ENCODE peak calls at places on chromosomes 12 and 14, in four cellular contexts. One of them, this sample, is unnamed.

GRCh38 chr14:55430024-55430690 is 10.3 kb downstream of the TBPL2 start:
- DNase-seq in activated T-helper 1 cell treated with anti-CD3 and anti-CD28 coated beads, Interleukin-2, amount 50 U/mL, for 16 hours: no peak
- DNase-seq in NCI-H1417: peak
- DNase-seq in C1 segment of cervical spinal cord: no peak
- DNase-seq in this sample: peak

GRCh38 chr14:29243355-29243754 is 476.8 kb downstream of the FOXG1 start:
- DNase-seq in C1 segment of cervical spinal cord: no peak
- DNase-seq in NCI-H1417: no peak
- DNase-seq in activated T-helper 1 cell treated with anti-CD3 and anti-CD28 coated beads, Interleukin-2, amount 50 U/mL, for 16 hours: no peak
- DNase-seq in this sample: no peak

GRCh38 chr12:117904051-117904450 is 64.7 kb downstream of the KSR2 start:
- DNase-seq in NCI-H1417: no peak
- DNase-seq in C1 segment of cervical spinal cord: no peak
- DNase-seq in activated T-helper 1 cell treated with anti-CD3 and anti-CD28 coated beads, Interleukin-2, amount 50 U/mL, for 16 hours: no peak
- DNase-seq in this sample: no peak

GRCh38 chr14:65251213-65251612 is 148.9 kb upstream of the MAX start:
- DNase-seq in NCI-H1417: no peak
- DNase-seq in activated T-helper 1 cell treated with anti-CD3 and anti-CD28 coated beads, Interleukin-2, amount 50 U/mL, for 16 hours: no peak
- DNase-seq in C1 segment of cervical spinal cord: no peak
- DNase-seq in this sample: no peak

GRCh38 chr12:31460024-31460423 is 130.9 kb downstream of the DENND5B start:
- DNase-seq in NCI-H1417: no peak
- DNase-seq in C1 segment of cervical spinal cord: no peak
- DNase-seq in activated T-helper 1 cell treated with anti-CD3 and anti-CD28 coated beads, Interleukin-2, amount 50 U/mL, for 16 hours: no peak
- DNase-seq in this sample: no peak

GRCh38 chr14:64891839-64892375 is 12.2 kb upstream of the SPTB start:
- DNase-seq in NCI-H1417: peak
- DNase-seq in C1 segment of cervical spinal cord: no peak
- DNase-seq in activated T-helper 1 cell treated with anti-CD3 and anti-CD28 coated beads, Interleukin-2, amount 50 U/mL, for 16 hours: no peak
- DNase-seq in this sample: peak

GRCh38 chr12:38053655-38054464 is 262.7 kb upstream of the ALG10B start:
- DNase-seq in NCI-H1417: peak
- DNase-seq in activated T-helper 1 cell treated with anti-CD3 and anti-CD28 coated beads, Interleukin-2, amount 50 U/mL, for 16 hours: no peak
- DNase-seq in C1 segment of cervical spinal cord: no peak
- DNase-seq in this sample: peak

GRCh38 chr14:104285483-104285790 is 147.1 kb downstream of the KIF26A start:
- DNase-seq in NCI-H1417: no peak
- DNase-seq in activated T-helper 1 cell treated with anti-CD3 and anti-CD28 coated beads, Interleukin-2, amount 50 U/mL, for 16 hours: no peak
- DNase-seq in C1 segment of cervical spinal cord: no peak
- DNase-seq in this sample: no peak

GRCh38 chr14:100856056-100856950 is 30.4 kb downstream of the MEG3 start:
- DNase-seq in C1 segment of cervical spinal cord: no peak
- DNase-seq in activated T-helper 1 cell treated with anti-CD3 and anti-CD28 coated beads, Interleukin-2, amount 50 U/mL, for 16 hours: no peak
- DNase-seq in NCI-H1417: no peak
- DNase-seq in this sample: no peak

GRCh38 chr12:94445662-94446061 is 14.0 kb downstream of the CEP83 start:
- DNase-seq in C1 segment of cervical spinal cord: no peak
- DNase-seq in activated T-helper 1 cell treated with anti-CD3 and anti-CD28 coated beads, Interleukin-2, amount 50 U/mL, for 16 hours: no peak
- DNase-seq in NCI-H1417: no peak
- DNase-seq in this sample: no peak

GRCh38 chr14:52906141-52906601 is 44.7 kb downstream of the FERMT2 start:
- DNase-seq in activated T-helper 1 cell treated with anti-CD3 and anti-CD28 coated beads, Interleukin-2, amount 50 U/mL, for 16 hours: no peak
- DNase-seq in C1 segment of cervical spinal cord: no peak
- DNase-seq in NCI-H1417: no peak
- DNase-seq in this sample: no peak

GRCh38 chr12:51905507-51906438 is 1.5 kb upstream of the ACVRL1 start:
- DNase-seq in activated T-helper 1 cell treated with anti-CD3 and anti-CD28 coated beads, Interleukin-2, amount 50 U/mL, for 16 hours: no peak
- DNase-seq in C1 segment of cervical spinal cord: no peak
- DNase-seq in NCI-H1417: no peak
- DNase-seq in this sample: no peak

GRCh38 chr14:70008457-70008856 is 129.2 kb downstream of the SMOC1 start:
- DNase-seq in NCI-H1417: peak
- DNase-seq in activated T-helper 1 cell treated with anti-CD3 and anti-CD28 coated beads, Interleukin-2, amount 50 U/mL, for 16 hours: no peak
- DNase-seq in C1 segment of cervical spinal cord: no peak
- DNase-seq in this sample: no peak

GRCh38 chr12:96585977-96586376 is 96.6 kb downstream of the CFAP54 start:
- DNase-seq in C1 segment of cervical spinal cord: no peak
- DNase-seq in NCI-H1417: no peak
- DNase-seq in activated T-helper 1 cell treated with anti-CD3 and anti-CD28 coated beads, Interleukin-2, amount 50 U/mL, for 16 hours: no peak
- DNase-seq in this sample: no peak

GRCh38 chr12:131640436-131640969 is 70.4 kb upstream of the SFSWAP start:
- DNase-seq in activated T-helper 1 cell treated with anti-CD3 and anti-CD28 coated beads, Interleukin-2, amount 50 U/mL, for 16 hours: no peak
- DNase-seq in C1 segment of cervical spinal cord: no peak
- DNase-seq in NCI-H1417: no peak
- DNase-seq in this sample: no peak

GRCh38 chr14:77804592-77804991 is 4.7 kb downstream of the ADCK1 start:
- DNase-seq in C1 segment of cervical spinal cord: no peak
- DNase-seq in activated T-helper 1 cell treated with anti-CD3 and anti-CD28 coated beads, Interleukin-2, amount 50 U/mL, for 16 hours: no peak
- DNase-seq in NCI-H1417: peak
- DNase-seq in this sample: peak

GRCh38 chr12:17971850-17972249 is 118.1 kb downstream of the RERGL start:
- DNase-seq in NCI-H1417: no peak
- DNase-seq in C1 segment of cervical spinal cord: no peak
- DNase-seq in activated T-helper 1 cell treated with anti-CD3 and anti-CD28 coated beads, Interleukin-2, amount 50 U/mL, for 16 hours: no peak
- DNase-seq in this sample: no peak

GRCh38 chr14:68692916-68693771 is 99.7 kb downstream of the ZFP36L1 start:
- DNase-seq in NCI-H1417: no peak
- DNase-seq in C1 segment of cervical spinal cord: no peak
- DNase-seq in activated T-helper 1 cell treated with anti-CD3 and anti-CD28 coated beads, Interleukin-2, amount 50 U/mL, for 16 hours: no peak
- DNase-seq in this sample: no peak

GRCh38 chr12:124823272-124823970 is 40.2 kb downstream of the SCARB1 start:
- DNase-seq in C1 segment of cervical spinal cord: no peak
- DNase-seq in NCI-H1417: no peak
- DNase-seq in activated T-helper 1 cell treated with anti-CD3 and anti-CD28 coated beads, Interleukin-2, amount 50 U/mL, for 16 hours: no peak
- DNase-seq in this sample: no peak

GRCh38 chr12:124622326-124622725 is 54.9 kb upstream of the NCOR2 start:
- DNase-seq in NCI-H1417: no peak
- DNase-seq in C1 segment of cervical spinal cord: no peak
- DNase-seq in activated T-helper 1 cell treated with anti-CD3 and anti-CD28 coated beads, Interleukin-2, amount 50 U/mL, for 16 hours: no peak
- DNase-seq in this sample: no peak

GRCh38 chr12:7303230-7303629 is 642 bp upstream of the ACSM4 start:
- DNase-seq in NCI-H1417: no peak
- DNase-seq in activated T-helper 1 cell treated with anti-CD3 and anti-CD28 coated beads, Interleukin-2, amount 50 U/mL, for 16 hours: no peak
- DNase-seq in C1 segment of cervical spinal cord: no peak
- DNase-seq in this sample: no peak

GRCh38 chr14:72521968-72522741 is 371.7 kb downstream of the DPF3 start:
- DNase-seq in C1 segment of cervical spinal cord: no peak
- DNase-seq in activated T-helper 1 cell treated with anti-CD3 and anti-CD28 coated beads, Interleukin-2, amount 50 U/mL, for 16 hours: no peak
- DNase-seq in NCI-H1417: no peak
- DNase-seq in this sample: no peak

GRCh38 chr12:124107299-124107698 is 134.3 kb downstream of the ZNF664 start:
- DNase-seq in C1 segment of cervical spinal cord: no peak
- DNase-seq in NCI-H1417: no peak
- DNase-seq in activated T-helper 1 cell treated with anti-CD3 and anti-CD28 coated beads, Interleukin-2, amount 50 U/mL, for 16 hours: no peak
- DNase-seq in this sample: no peak

GRCh38 chr12:92764820-92765219 is 62.0 kb downstream of the PLEKHG7 start:
- DNase-seq in NCI-H1417: no peak
- DNase-seq in C1 segment of cervical spinal cord: no peak
- DNase-seq in activated T-helper 1 cell treated with anti-CD3 and anti-CD28 coated beads, Interleukin-2, amount 50 U/mL, for 16 hours: no peak
- DNase-seq in this sample: no peak

GRCh38 chr12:104423273-104423672 is 33.5 kb upstream of the CHST11 start:
- DNase-seq in NCI-H1417: no peak
- DNase-seq in activated T-helper 1 cell treated with anti-CD3 and anti-CD28 coated beads, Interleukin-2, amount 50 U/mL, for 16 hours: no peak
- DNase-seq in C1 segment of cervical spinal cord: no peak
- DNase-seq in this sample: no peak

GRCh38 chr12:10136637-10137205 is 6.7 kb upstream of the CLEC7A start:
- DNase-seq in C1 segment of cervical spinal cord: no peak
- DNase-seq in activated T-helper 1 cell treated with anti-CD3 and anti-CD28 coated beads, Interleukin-2, amount 50 U/mL, for 16 hours: no peak
- DNase-seq in NCI-H1417: no peak
- DNase-seq in this sample: no peak

GRCh38 chr12:121796855-121797751 is 3.6 kb upstream of the RHOF start:
- DNase-seq in NCI-H1417: peak
- DNase-seq in C1 segment of cervical spinal cord: peak
- DNase-seq in activated T-helper 1 cell treated with anti-CD3 and anti-CD28 coated beads, Interleukin-2, amount 50 U/mL, for 16 hours: no peak
- DNase-seq in this sample: peak

GRCh38 chr14:56715938-56716337 is 94.3 kb downstream of the OTX2 start:
- DNase-seq in NCI-H1417: peak
- DNase-seq in activated T-helper 1 cell treated with anti-CD3 and anti-CD28 coated beads, Interleukin-2, amount 50 U/mL, for 16 hours: no peak
- DNase-seq in C1 segment of cervical spinal cord: no peak
- DNase-seq in this sample: peak

GRCh38 chr14:52329678-52330376 is 15.7 kb downstream of the PTGER2 start:
- DNase-seq in NCI-H1417: no peak
- DNase-seq in activated T-helper 1 cell treated with anti-CD3 and anti-CD28 coated beads, Interleukin-2, amount 50 U/mL, for 16 hours: no peak
- DNase-seq in C1 segment of cervical spinal cord: no peak
- DNase-seq in this sample: no peak

GRCh38 chr12:113071427-113072112 is 15.0 kb downstream of the DTX1 start:
- DNase-seq in activated T-helper 1 cell treated with anti-CD3 and anti-CD28 coated beads, Interleukin-2, amount 50 U/mL, for 16 hours: no peak
- DNase-seq in C1 segment of cervical spinal cord: peak
- DNase-seq in NCI-H1417: peak
- DNase-seq in this sample: no peak

GRCh38 chr14:66403183-66403582 is 83.0 kb upstream of the CCDC196 start:
- DNase-seq in NCI-H1417: no peak
- DNase-seq in C1 segment of cervical spinal cord: no peak
- DNase-seq in activated T-helper 1 cell treated with anti-CD3 and anti-CD28 coated beads, Interleukin-2, amount 50 U/mL, for 16 hours: no peak
- DNase-seq in this sample: peak

GRCh38 chr12:13702401-13702800 is 279.0 kb downstream of the GRIN2B start:
- DNase-seq in NCI-H1417: peak
- DNase-seq in activated T-helper 1 cell treated with anti-CD3 and anti-CD28 coated beads, Interleukin-2, amount 50 U/mL, for 16 hours: no peak
- DNase-seq in C1 segment of cervical spinal cord: no peak
- DNase-seq in this sample: no peak

GRCh38 chr14:75417674-75418073 is 10.1 kb upstream of the JDP2 start:
- DNase-seq in activated T-helper 1 cell treated with anti-CD3 and anti-CD28 coated beads, Interleukin-2, amount 50 U/mL, for 16 hours: no peak
- DNase-seq in C1 segment of cervical spinal cord: no peak
- DNase-seq in NCI-H1417: no peak
- DNase-seq in this sample: no peak

GRCh38 chr12:107328442-107329133 is 235.2 kb upstream of the CRY1 start:
- DNase-seq in C1 segment of cervical spinal cord: no peak
- DNase-seq in activated T-helper 1 cell treated with anti-CD3 and anti-CD28 coated beads, Interleukin-2, amount 50 U/mL, for 16 hours: no peak
- DNase-seq in NCI-H1417: no peak
- DNase-seq in this sample: no peak

GRCh38 chr14:70045296-70045695 is 143.5 kb downstream of the SLC8A3 start:
- DNase-seq in activated T-helper 1 cell treated with anti-CD3 and anti-CD28 coated beads, Interleukin-2, amount 50 U/mL, for 16 hours: no peak
- DNase-seq in NCI-H1417: no peak
- DNase-seq in C1 segment of cervical spinal cord: no peak
- DNase-seq in this sample: no peak

GRCh38 chr12:26523708-26524150 is 309.3 kb downstream of the ITPR2 start:
- DNase-seq in NCI-H1417: no peak
- DNase-seq in activated T-helper 1 cell treated with anti-CD3 and anti-CD28 coated beads, Interleukin-2, amount 50 U/mL, for 16 hours: no peak
- DNase-seq in C1 segment of cervical spinal cord: peak
- DNase-seq in this sample: no peak

GRCh38 chr12:124297856-124298255 is 3.0 kb downstream of the RFLNA start:
- DNase-seq in activated T-helper 1 cell treated with anti-CD3 and anti-CD28 coated beads, Interleukin-2, amount 50 U/mL, for 16 hours: no peak
- DNase-seq in NCI-H1417: no peak
- DNase-seq in C1 segment of cervical spinal cord: no peak
- DNase-seq in this sample: no peak

This sample was measured in NCI-H526 treated with DMSO at 0.1 percent for 48 hours.